ENCODE peak calls at places on chromosomes 13 and 19, in nine cellular contexts. B is A673; E is CD8-positive, alpha-beta memory T cell; Y is H9; A is CD4-positive, CD25-positive, alpha-beta regulatory T cell; O is vagina; Q is CD8-positive, alpha-beta T cell; L is colonic mucosa; N is PC-3. G is an unnamed sample. For H3K9me3, the result is how much of the 10 kb centered on the place peaks cover.

GRCh38 chr13:20127563-20128458 is 33.0 kb downstream of the GJA3 start:
- DNase-seq in E (peak), A (peak), Q (no peak), B (peak), O (no peak), L (peak), Y (peak), N (peak), G (no peak)

GRCh38 chr13:100029930-100030329 is 48.3 kb downstream of the ZIC2 start:
- DNase-seq in O (no peak), N (no peak), A (no peak), Y (no peak), E (no peak), B (no peak), L (no peak), Q (no peak), G (no peak)

GRCh38 chr13:33032037-33032625 is 15.9 kb downstream of the KL start:
- DNase-seq in Q (no peak), N (no peak), O (no peak), B (no peak), E (no peak), A (no peak), Y (no peak), L (no peak), G (no peak)

GRCh38 chr19:49361438-49362047 is 673 bp downstream of the TEAD2 start:
- DNase-seq in Q (no peak), N (peak), L (peak), E (no peak), Y (peak), B (peak), O (no peak), A (no peak), G (no peak)

GRCh38 chr19:10863107-10863700 is 8.1 kb upstream of the CARM1 start:
- DNase-seq in B (no peak), N (peak), L (no peak), Y (no peak), A (no peak), Q (no peak), O (no peak), E (no peak), G (no peak)

GRCh38 chr13:60043262-60043661 is 120.5 kb downstream of the DIAPH3 start:
- DNase-seq in Y (no peak), L (no peak), Q (no peak), O (no peak), N (no peak), B (peak), E (no peak), A (no peak), G (no peak)

GRCh38 chr13:21458457-21458815 is 667 bp downstream of the ZDHHC20 start:
- DNase-seq in Y (peak), Q (peak), O (no peak), L (peak), N (peak), A (peak), E (peak), B (peak), G (peak)

GRCh38 chr13:106570354-106570822 is 2.5 kb upstream of the ARGLU1 start:
- DNase-seq in Q (peak), E (peak), Y (peak), B (peak), N (no peak), A (peak), L (peak), O (no peak), G (peak)

GRCh38 chr19:18736415-18737336 is 53.2 kb downstream of the CRTC1 start:
- DNase-seq in Y (no peak), A (no peak), Q (no peak), O (no peak), N (no peak), B (no peak), L (peak), E (no peak), G (no peak)

GRCh38 chr13:105047676-105048295 is 1487.7 kb downstream of the EFNB2 start:
- DNase-seq in O (no peak), Y (no peak), N (no peak), A (no peak), B (no peak), E (no peak), Q (no peak), L (no peak), G (no peak)

GRCh38 chr19:18098891-18099622 is 1.5 kb downstream of the MAST3 start:
- DNase-seq in Q (no peak), L (no peak), N (no peak), A (peak), O (no peak), Y (no peak), B (no peak), E (peak), G (peak)

GRCh38 chr13:79190932-79191331 is 215.1 kb downstream of the RBM26 start:
- DNase-seq in Y (no peak), B (no peak), E (no peak), O (no peak), N (no peak), A (no peak), L (no peak), Q (no peak), G (no peak)

GRCh38 chr13:76852991-76853390 is 33.2 kb downstream of the KCTD12 start:
- DNase-seq in O (no peak), E (no peak), Y (no peak), A (no peak), Q (no peak), B (no peak), N (peak), L (no peak), G (no peak)

GRCh38 chr13:106906431-106906996 is 338.6 kb upstream of the ARGLU1 start:
- DNase-seq in Q (no peak), A (no peak), L (no peak), Y (no peak), B (no peak), E (no peak), N (no peak), O (no peak), G (no peak)

GRCh38 chr19:491146-491741 is 5.0 kb upstream of the MADCAM1 start:
- DNase-seq in A (peak), N (peak), L (no peak), Y (peak), B (no peak), E (peak), O (no peak), Q (no peak), G (no peak)

GRCh38 chr13:40943073-40943472 is 76.0 kb downstream of the ELF1 start:
- DNase-seq in N (no peak), Q (no peak), Y (no peak), L (no peak), O (no peak), E (no peak), B (no peak), A (no peak), G (no peak)

GRCh38 chr19:57192064-57192395 is 730 bp downstream of the ZNF264 start:
- DNase-seq in A (no peak), Y (no peak), Q (no peak), O (peak), N (peak), L (no peak), B (peak), E (no peak), G (no peak)

GRCh38 chr13:100089633-100090032 is 740 bp downstream of the PCCA start:
- DNase-seq in E (no peak), A (no peak), B (no peak), O (no peak), Y (no peak), N (peak), Q (no peak), L (peak), G (no peak)

GRCh38 chr13:51818276-51818675 is 14.3 kb upstream of the DHRS12 start:
- DNase-seq in N (no peak), Y (no peak), E (no peak), A (no peak), B (no peak), Q (no peak), L (no peak), O (no peak), G (no peak)

GRCh38 chr19:4191044-4191443 is 8.6 kb downstream of the ANKRD24 start:
- DNase-seq in N (no peak), E (no peak), O (no peak), Y (no peak), A (no peak), Q (no peak), L (no peak), B (no peak), G (no peak)

GRCh38 chr13:27289016-27289665 is 18.5 kb downstream of the RASL11A start:
- DNase-seq in A (no peak), N (no peak), E (no peak), Y (peak), B (no peak), O (no peak), Q (no peak), L (no peak), G (no peak)

GRCh38 chr13:73092831-73093230 is 34.0 kb downstream of the KLF5 start:
- DNase-seq in Q (no peak), O (no peak), N (no peak), L (no peak), B (no peak), A (no peak), E (no peak), Y (no peak), G (no peak)

GRCh38 chr19:46878613-46879375 is 18.0 kb downstream of the ARHGAP35 start:
- DNase-seq in E (no peak), Q (no peak), N (peak), A (no peak), Y (no peak), B (no peak), L (no peak), O (no peak), G (no peak)

GRCh38 chr19:54493967-54494585 is 8.6 kb upstream of the LAIR2 start:
- DNase-seq in A (no peak), Q (no peak), L (no peak), B (no peak), N (no peak), Y (no peak), E (no peak), O (no peak), G (no peak)

GRCh38 chr19:7441468-7442146 is 47.2 kb downstream of the PEX11G start:
- DNase-seq in Q (no peak), O (no peak), E (no peak), A (no peak), Y (no peak), N (no peak), L (no peak), B (no peak), G (no peak)

GRCh38 chr13:106143930-106144709 is 391.3 kb downstream of the EFNB2 start:
- DNase-seq in B (no peak), Q (no peak), A (no peak), Y (no peak), N (peak), E (no peak), L (peak), O (no peak), G (no peak)

GRCh38 chr13:67119481-67119883 is 110.7 kb downstream of the PCDH9 start:
- DNase-seq in O (no peak), L (no peak), B (no peak), Q (no peak), Y (no peak), E (no peak), A (no peak), N (peak), G (no peak)

GRCh38 chr13:72648513-72649065 is 78.8 kb downstream of the MZT1 start:
- DNase-seq in A (no peak), Q (no peak), E (no peak), N (peak), L (no peak), O (no peak), B (peak), Y (no peak), G (no peak)

GRCh38 chr19:42540071-42540553 is 11.8 kb upstream of the CEACAM1 start:
- DNase-seq in N (no peak), Y (peak), O (peak), Q (no peak), L (no peak), B (peak), E (no peak), A (no peak), G (no peak)

GRCh38 chr19:29969891-29970290 is 27.9 kb downstream of the URI1 start:
- DNase-seq in N (no peak), Q (no peak), L (no peak), B (no peak), E (no peak), Y (no peak), A (no peak), O (no peak), G (no peak)

GRCh38 chr19:29971002-29971401 is 29.0 kb downstream of the URI1 start:
- DNase-seq in B (no peak), O (no peak), A (no peak), Y (no peak), Q (no peak), E (no peak), N (no peak), L (no peak), G (no peak)

GRCh38 chr19:29966594-29967249 is 24.7 kb downstream of the URI1 start:
- DNase-seq in A (no peak), Y (no peak), N (peak), Q (no peak), B (peak), E (no peak), L (no peak), O (no peak), G (no peak)

GRCh38 chr19:29965529-29965928 is 23.5 kb downstream of the URI1 start:
- DNase-seq in Y (no peak), A (no peak), N (peak), Q (no peak), L (no peak), B (no peak), E (no peak), O (no peak), G (no peak)

DNA sequence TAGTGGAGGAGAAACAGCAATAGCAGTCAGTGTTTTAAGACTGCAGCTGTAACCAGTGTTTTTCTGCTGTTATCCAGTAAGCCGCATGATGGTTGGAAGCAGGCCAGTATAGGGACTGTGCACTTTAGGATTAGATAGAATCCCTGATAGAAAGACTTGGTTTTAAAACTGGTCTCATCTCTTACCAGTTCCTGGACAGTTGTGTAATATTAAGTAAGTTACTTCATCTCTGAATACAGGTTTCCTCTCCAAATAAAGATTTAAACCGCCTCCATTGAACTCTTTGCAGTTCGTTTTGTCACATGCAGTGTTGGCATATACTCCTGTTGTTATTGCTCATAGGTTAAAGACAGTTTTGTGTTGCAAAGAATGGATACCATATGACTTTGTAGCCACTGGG is 25.6 kb downstream of the URI1 start:
- DNase-seq in B (peak), Y (no peak), E (no peak), N (no peak), O (no peak), Q (no peak), L (no peak), A (no peak), G (no peak)
- H3K27ac ChIP-seq in B (peak), Y (no peak), E (no peak), N (no peak), O (no peak), Q (no peak), L (no peak), A (no peak), G (no peak)

DNA sequence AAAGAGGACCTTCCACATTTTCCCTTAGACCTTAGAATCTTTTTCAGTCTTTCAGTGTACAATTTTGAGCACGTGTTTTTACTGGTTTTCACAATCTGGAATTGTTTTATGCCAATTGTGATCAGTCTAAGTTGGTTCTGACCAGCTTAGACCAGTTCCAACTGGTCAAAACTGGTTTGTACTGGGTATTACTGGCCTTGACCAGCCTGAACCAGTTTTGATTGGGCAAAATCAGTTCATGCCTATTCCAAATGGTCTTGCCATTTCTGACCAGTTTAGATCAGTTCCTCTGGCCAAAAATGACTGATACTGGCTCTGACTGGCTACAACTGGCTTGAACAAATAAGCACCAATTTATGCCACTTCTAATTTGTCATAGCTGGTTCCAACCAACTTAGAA is 36.4 kb downstream of the ZNF585A start:
- DNase-seq in A (no peak), B (no peak), E (no peak), O (no peak), L (no peak), N (no peak), Q (no peak), Y (no peak), G (no peak)
- H3K9me3 ChIP-seq in A (half or more), B (half or more), E (half or more), O (half or more), L (under half), N (under half), Q (half or more), Y (half or more), G (half or more)

DNA sequence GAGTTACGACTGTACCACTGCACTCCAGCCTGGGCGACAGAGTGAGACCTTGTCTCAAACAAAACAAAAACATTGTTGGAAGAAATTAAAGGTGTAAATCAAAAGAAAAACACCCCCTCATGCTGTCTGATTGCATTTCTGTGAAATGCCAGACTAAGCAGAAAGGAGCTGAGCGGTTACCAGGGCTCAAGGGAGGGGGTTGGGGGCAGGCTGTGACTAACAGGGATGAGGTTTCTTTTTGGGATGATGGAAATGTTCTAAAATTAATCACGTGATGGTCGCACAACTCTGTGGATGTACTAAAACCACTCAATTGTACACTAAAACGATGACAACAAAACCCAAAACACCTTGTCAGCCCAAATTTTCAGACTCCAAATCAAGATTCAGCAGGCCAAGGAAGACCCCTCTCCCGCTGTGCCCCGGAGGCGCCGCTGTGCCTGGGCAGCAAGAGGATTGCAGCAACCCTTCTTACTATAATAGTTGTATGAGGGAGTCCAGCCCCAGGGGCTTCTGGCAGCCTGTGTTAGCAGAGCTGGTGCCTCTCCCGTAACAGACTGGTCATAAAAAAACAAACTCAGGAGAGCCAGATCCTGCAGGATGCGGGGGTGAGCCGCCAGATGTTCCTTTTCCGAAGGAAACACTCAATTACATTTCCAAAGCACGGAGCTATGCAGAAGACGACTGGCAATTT is 20.9 kb downstream of the CAPS start:
- DNase-seq in N (no peak), Q (no peak), L (no peak), Y (no peak), B (no peak), O (peak), A (no peak), E (no peak), G (no peak)
- H3K27ac ChIP-seq in N (no peak), Q (no peak), L (peak), Y (no peak), B (no peak), O (peak), A (no peak), E (no peak), G (no peak)

DNA sequence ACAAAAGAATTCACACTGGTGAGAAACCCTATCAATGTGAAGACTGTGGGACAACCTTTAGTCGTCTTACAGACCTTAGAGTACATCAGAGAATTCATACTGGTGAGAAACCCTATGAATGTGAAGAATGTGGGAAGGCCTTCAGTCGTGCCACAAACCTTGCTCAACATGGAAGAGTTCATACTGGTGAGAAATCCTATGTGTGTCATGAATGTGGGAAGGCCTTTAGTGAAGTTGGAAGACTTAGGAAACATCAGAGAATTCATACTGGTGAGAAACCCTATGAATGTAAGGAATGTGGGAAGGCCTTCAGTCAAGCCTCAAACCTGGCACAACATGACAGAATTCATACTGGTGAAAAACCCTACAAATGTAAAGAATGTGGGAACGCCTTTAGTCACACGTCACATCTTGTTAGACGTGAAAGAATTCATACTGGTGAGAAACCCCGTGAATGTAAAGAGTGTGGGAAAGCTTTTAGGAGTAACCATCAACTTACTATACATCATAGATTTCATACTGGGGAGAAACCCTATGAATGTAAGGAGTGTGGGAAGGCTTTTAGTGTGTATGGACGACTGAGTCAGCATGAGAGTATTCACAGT is 24.0 kb upstream of the ZNF573 start:
- DNase-seq in E (no peak), L (no peak), B (no peak), Y (no peak), O (no peak), N (no peak), Q (no peak), A (no peak), G (no peak)
- H3K9me3 ChIP-seq in E (under half), L (under half), B (half or more), Y (half or more), O (under half), N (under half), Q (under half), A (half or more), G (under half)

G was measured in effector memory CD4-positive, alpha-beta T cell.